ENCODE peak calls at places on chromosomes 2 and 18, in seven cellular contexts. O is astrocyte of the spinal cord, H is Peyer's patch, K is RWPE1, N is heart right ventricle, Q is HFF-Myc, X is neural crest cell. J is an unnamed sample.

GRCh38 chr2:9975328-9975727 is 23.8 kb downstream of the GRHL1 start:
- DNase-seq in O (no peak), K (no peak), Q (no peak), H (no peak), X (no peak), N (no peak), J (no peak)

GRCh38 chr2:28377201-28377816 is 15.3 kb upstream of the FOSL2 start:
- DNase-seq in Q (no peak), K (peak), O (no peak), X (no peak), N (no peak), H (no peak), J (no peak)

GRCh38 chr2:42957109-42958035 is 165.0 kb upstream of the HAAO start:
- DNase-seq in Q (no peak), X (no peak), K (peak), H (no peak), O (no peak), N (no peak), J (no peak)

GRCh38 chr2:179275280-179276013 is 10.8 kb upstream of the SESTD1 start:
- DNase-seq in N (no peak), H (no peak), X (no peak), O (peak), Q (no peak), K (no peak), J (no peak)

GRCh38 chr2:196113061-196113974 is 44.7 kb upstream of the DNAH7 start:
- DNase-seq in K (no peak), H (no peak), X (no peak), Q (no peak), N (no peak), O (peak), J (no peak)

GRCh38 chr2:4047961-4048891 is 344.9 kb downstream of the DCDC2C start:
- DNase-seq in N (no peak), O (peak), H (no peak), K (no peak), X (no peak), Q (no peak), J (peak)

GRCh38 chr2:215238485-215239098 is 73.3 kb upstream of the ATIC start:
- DNase-seq in H (no peak), K (no peak), X (no peak), N (no peak), O (no peak), Q (no peak), J (no peak)

GRCh38 chr2:232439758-232440135 is 16.2 kb upstream of the ALPI start:
- DNase-seq in Q (no peak), X (no peak), N (no peak), K (no peak), H (no peak), O (no peak), J (no peak)

GRCh38 chr18:40874233-40874632 is 1080.8 kb upstream of the PIK3C3 start:
- DNase-seq in N (no peak), Q (no peak), O (peak), K (no peak), X (no peak), H (no peak), J (no peak)

GRCh38 chr2:54204476-54204875 is 51.6 kb downstream of the TSPYL6 start:
- DNase-seq in N (no peak), Q (no peak), K (no peak), H (no peak), O (peak), X (no peak), J (no peak)

GRCh38 chr18:41150316-41150715 is 804.7 kb upstream of the PIK3C3 start:
- DNase-seq in Q (no peak), X (no peak), O (no peak), H (no peak), K (no peak), N (no peak), J (no peak)

GRCh38 chr2:883260-884026 is 67.2 kb upstream of the SNTG2 start:
- DNase-seq in K (no peak), X (no peak), Q (no peak), O (no peak), N (no peak), H (no peak), J (no peak)

GRCh38 chr2:193556766-193557470 is 1362.2 kb upstream of the TMEFF2 start:
- DNase-seq in O (peak), X (no peak), K (no peak), N (no peak), H (no peak), Q (no peak), J (no peak)

GRCh38 chr2:141598982-141599381 is 531.8 kb downstream of the LRP1B start:
- DNase-seq in Q (no peak), K (no peak), H (no peak), N (no peak), X (no peak), O (no peak), J (no peak)

GRCh38 chr2:141590620-141591019 is 540.2 kb downstream of the LRP1B start:
- DNase-seq in N (no peak), X (no peak), H (no peak), O (no peak), Q (no peak), K (no peak), J (no peak)

GRCh38 chr2:141599721-141600120 is 531.1 kb downstream of the LRP1B start:
- DNase-seq in X (no peak), Q (no peak), H (no peak), N (no peak), O (no peak), K (no peak), J (no peak)

GRCh38 chr2:141591787-141592186 is 539.0 kb downstream of the LRP1B start:
- DNase-seq in O (no peak), Q (no peak), H (no peak), N (no peak), K (no peak), X (no peak), J (no peak)

DNA sequence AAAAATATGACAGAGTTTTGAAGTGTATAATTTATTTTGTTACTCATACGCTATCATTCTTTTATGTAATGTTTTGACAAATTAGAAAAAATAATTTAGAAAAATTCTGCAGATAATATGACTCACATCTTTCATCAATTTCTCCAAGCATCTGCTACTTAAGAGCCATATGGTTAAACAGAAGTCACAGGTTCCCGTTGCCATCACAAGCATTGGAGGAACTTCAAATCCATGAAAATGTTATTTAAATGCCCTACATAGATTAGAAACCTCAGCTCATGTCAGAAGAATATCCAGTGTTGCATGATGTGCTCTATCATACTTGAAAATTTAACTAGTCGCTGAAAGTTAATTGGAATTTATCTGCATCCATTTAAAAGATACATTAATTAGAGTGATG is 535.3 kb downstream of the LRP1B start:
- DNase-seq in N (no peak), K (no peak), H (no peak), Q (no peak), X (no peak), O (no peak), J (no peak)
- TF ChIP-seq CTCF in N (no peak), K (no peak), H (no peak), Q (no peak), X (no peak), O (no peak), J (no peak)

DNA sequence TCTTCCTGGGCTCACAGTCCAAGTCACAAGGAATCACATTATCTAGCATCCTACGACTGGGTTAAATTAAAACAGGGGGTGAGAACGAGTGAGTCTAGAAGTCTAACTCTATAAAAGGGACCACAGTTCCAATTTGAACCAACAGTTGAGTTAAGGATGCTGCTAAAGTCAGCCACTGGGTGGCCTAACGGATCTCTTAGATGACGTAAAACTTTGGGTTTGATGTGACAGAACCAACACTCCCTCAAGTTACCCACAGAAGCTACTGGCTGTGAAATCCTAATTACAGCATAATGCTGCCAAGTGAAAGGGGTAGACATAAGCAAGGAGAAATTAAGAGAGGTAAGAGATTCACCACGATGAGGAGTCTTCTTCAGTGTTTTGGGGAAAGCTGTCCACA is 32.7 kb upstream of the RUFY4 start:
- DNase-seq in Q (no peak), H (no peak), X (no peak), O (no peak), N (no peak), K (no peak), J (no peak)
- TF ChIP-seq CTCF in Q (no peak), H (no peak), X (no peak), O (no peak), N (no peak), K (no peak), J (no peak)

GRCh38 chr2:40418614-40419013 is 33.3 kb downstream of the SLC8A1 start:
- DNase-seq in N (no peak), O (no peak), Q (no peak), X (no peak), K (no peak), H (no peak), J (no peak)
- TF ChIP-seq CTCF in N (no peak), O (no peak), Q (no peak), X (no peak), K (no peak), H (no peak), J (no peak)

GRCh38 chr2:24297663-24298062 is 62.7 kb downstream of the ITSN2 start:
- DNase-seq in K (no peak), Q (no peak), X (no peak), H (no peak), N (no peak), O (no peak), J (no peak)
- TF ChIP-seq CTCF in K (no peak), Q (no peak), X (no peak), H (no peak), N (no peak), O (no peak), J (no peak)

GRCh38 chr2:46249654-46250053 is 47.6 kb upstream of the EPAS1 start:
- DNase-seq in O (no peak), H (no peak), Q (no peak), K (no peak), N (no peak), X (no peak), J (no peak)
- TF ChIP-seq CTCF in O (no peak), H (no peak), Q (no peak), K (no peak), N (no peak), X (no peak), J (no peak)

DNA sequence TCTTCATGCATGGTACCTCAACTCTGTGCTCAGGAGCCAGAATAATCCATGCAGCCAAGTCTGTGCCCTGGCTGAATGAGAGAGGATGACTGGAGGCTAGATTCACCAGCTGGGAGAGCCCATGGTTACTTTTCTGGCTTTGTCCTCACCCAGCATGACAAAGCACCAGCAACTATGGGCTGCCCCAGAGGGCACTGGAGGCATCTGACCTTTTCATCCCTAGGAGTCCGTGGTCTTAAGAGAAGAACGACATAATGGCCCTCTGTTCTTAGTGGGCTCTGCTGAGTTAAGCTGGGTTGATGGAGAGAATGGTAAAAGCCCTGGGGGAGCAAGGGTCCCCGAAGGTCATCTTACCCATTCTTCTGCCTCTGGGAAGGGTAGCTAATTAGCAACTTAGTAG is 54.6 kb upstream of the TNP1 start:
- DNase-seq in H (no peak), O (no peak), K (no peak), X (peak), N (no peak), Q (no peak), J (no peak)
- TF ChIP-seq CTCF in H (no peak), O (no peak), K (no peak), X (no peak), N (no peak), Q (no peak), J (no peak)

DNA sequence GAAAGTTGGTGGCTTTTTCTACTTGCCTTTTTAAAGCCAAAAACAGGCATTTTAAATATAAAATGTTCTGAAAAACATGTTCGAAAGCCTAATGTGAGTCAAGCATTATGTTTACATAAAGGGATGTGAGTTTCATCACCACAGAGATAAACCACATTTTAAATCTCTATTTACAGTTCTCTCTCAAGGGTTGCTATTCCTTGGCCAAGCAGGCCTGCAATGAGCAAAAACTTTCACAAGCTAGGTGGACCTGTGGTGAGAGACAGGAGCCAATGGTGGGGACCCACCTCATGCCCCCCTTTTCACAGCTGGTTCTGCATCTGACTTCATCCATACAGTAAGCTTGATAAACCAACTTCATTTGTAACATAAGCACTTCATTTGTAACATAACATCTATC is 65.1 kb downstream of the CUL3 start:
- DNase-seq in X (no peak), K (no peak), N (no peak), Q (peak), H (no peak), O (peak), J (peak)
- TF ChIP-seq CTCF in X (no peak), K (no peak), N (no peak), Q (no peak), H (no peak), O (no peak), J (no peak)